ENCODE peak calls at places on chromosomes 1 and 21, in seven cellular contexts. N is NCI-H187, Y is T47D, G is substantia nigra, Q is KBM-7, O is stromal cell of bone marrow, F is NCI-H524 treated with DMSO at 0.1 percent for 48 hours. D is an unnamed sample.

GRCh38 chr1:28010979-28011378 is 51.2 kb downstream of the XKR8 start:
- DNase-seq in N (no peak), Y (no peak), G (no peak), Q (no peak), O (no peak), F (no peak), D (no peak)

GRCh38 chr1:153563339-153563952 is 2.2 kb downstream of the S100A2 start:
- DNase-seq in N (no peak), Y (no peak), G (no peak), Q (no peak), O (no peak), F (no peak), D (no peak)

GRCh38 chr21:45016031-45016430 is 58.3 kb upstream of the ADARB1 start:
- DNase-seq in N (no peak), Y (no peak), G (no peak), Q (no peak), O (no peak), F (no peak), D (no peak)

GRCh38 chr21:25428537-25428936 is 178.7 kb downstream of the MRPL39 start:
- DNase-seq in N (no peak), Y (no peak), G (no peak), Q (no peak), O (peak; percentile 6), F (no peak), D (no peak)

GRCh38 chr1:72271555-72272096 is 10.7 kb downstream of the NEGR1 start:
- DNase-seq in N (no peak), Y (no peak), G (no peak), Q (peak; percentile 73), O (no peak), F (no peak), D (no peak)

GRCh38 chr21:46095814-46096595 is 1.9 kb upstream of the COL6A2 start:
- DNase-seq in N (no peak), Y (no peak), G (no peak), Q (no peak), O (no peak), F (no peak), D (no peak)

GRCh38 chr1:224433671-224434446 is 738 bp downstream of the WDR26 start:
- DNase-seq in N (no peak), Y (no peak), G (peak; percentile 70), Q (peak; percentile 10), O (no peak), F (no peak), D (no peak)

GRCh38 chr1:115440733-115441132 is 102.7 kb upstream of the NGF start:
- DNase-seq in N (no peak), Y (no peak), G (no peak), Q (no peak), O (no peak), F (no peak), D (no peak)

GRCh38 chr1:12153181-12153785 is 13.5 kb upstream of the TNFRSF1B start:
- DNase-seq in N (no peak), Y (no peak), G (peak; percentile 72), Q (peak; percentile 86), O (peak; percentile 90), F (no peak), D (no peak)

GRCh38 chr1:192489748-192490147 is 85.8 kb upstream of the RGS1 start:
- DNase-seq in N (no peak), Y (peak; percentile 44), G (no peak), Q (peak; percentile 40), O (peak; percentile 96), F (no peak), D (peak; percentile 72)

GRCh38 chr1:82704393-82704792 is 903.7 kb downstream of the ADGRL2 start:
- DNase-seq in N (no peak), Y (no peak), G (no peak), Q (no peak), O (no peak), F (no peak), D (no peak)

GRCh38 chr1:11842154-11843041 is 5.2 kb downstream of the NPPA start:
- DNase-seq in N (no peak), Y (no peak), G (peak; percentile 16), Q (peak; percentile 91), O (no peak), F (no peak), D (no peak)

GRCh38 chr1:205241366-205242030 is 13.8 kb downstream of the TMCC2 start:
- DNase-seq in N (no peak), Y (no peak), G (no peak), Q (no peak), O (no peak), F (no peak), D (no peak)

GRCh38 chr1:239219679-239220078 is 166.7 kb upstream of the CHRM3 start:
- DNase-seq in N (no peak), Y (no peak), G (no peak), Q (no peak), O (no peak), F (no peak), D (no peak)

GRCh38 chr1:223631367-223631977 is 34.0 kb downstream of the CAPN8 start:
- DNase-seq in N (no peak), Y (no peak), G (no peak), Q (no peak), O (no peak), F (peak; percentile 31), D (peak; percentile 15)

GRCh38 chr1:212621043-212621829 is 12.7 kb downstream of the ATF3 start:
- DNase-seq in N (no peak), Y (no peak), G (no peak), Q (peak; percentile 43), O (no peak), F (no peak), D (no peak)

GRCh38 chr1:5985250-5985649 is 7.0 kb downstream of the NPHP4 start:
- DNase-seq in N (no peak), Y (no peak), G (no peak), Q (no peak), O (no peak), F (no peak), D (no peak)

GRCh38 chr1:240107058-240107684 is 15.5 kb downstream of the FMN2 start:
- DNase-seq in N (no peak), Y (no peak), G (no peak), Q (no peak), O (peak; percentile 48), F (no peak), D (no peak)

GRCh38 chr1:20207546-20207945 is 21.2 kb upstream of the PLA2G2C start:
- DNase-seq in N (no peak), Y (peak; percentile 57), G (no peak), Q (no peak), O (no peak), F (no peak), D (no peak)